ENCODE peak calls at places on chromosomes 3 and 15, in four cellular contexts. I is NB4, R is HFFc6, G is breast epithelium. V is an unnamed sample.

GRCh38 chr3:23991236-23992050 is 46.4 kb downstream of the NR1D2 start:
- DNase-seq in R (no peak), I (peak; percentile 25), G (no peak), V (no peak)

GRCh38 chr15:29455530-29455929 is 185.9 kb upstream of the NSMCE3 start:
- DNase-seq in G (no peak), I (no peak), R (no peak), V (no peak)

GRCh38 chr15:76968310-76968709 is 26.6 kb upstream of the PSTPIP1 start:
- DNase-seq in R (peak; percentile 10), G (no peak), I (no peak), V (no peak)

GRCh38 chr3:107621465-107621864 is 98.7 kb downstream of the BBX start:
- DNase-seq in G (no peak), I (no peak), R (no peak), V (no peak)

GRCh38 chr3:38738630-38739395 is 77.2 kb downstream of the SCN10A start:
- DNase-seq in R (peak; percentile 35), G (no peak), I (peak; percentile 53), V (no peak)

GRCh38 chr15:99058421-99058870 is 46.4 kb upstream of the SYNM start:
- DNase-seq in R (no peak), I (peak; percentile 30), G (peak; percentile 33), V (no peak)

GRCh38 chr3:124881976-124882697 is 5.0 kb downstream of the ITGB5 start:
- DNase-seq in I (no peak), G (no peak), R (peak; percentile 42), V (no peak)

GRCh38 chr3:172341482-172342059 is 106.7 kb downstream of the GHSR start:
- DNase-seq in R (peak; percentile 71), I (peak; percentile 69), G (no peak), V (no peak)

GRCh38 chr3:14415501-14415900 is 13.1 kb downstream of the SLC6A6 start:
- DNase-seq in I (no peak), R (peak; percentile 83), G (no peak), V (no peak)

GRCh38 chr3:94159062-94159726 is 96.3 kb downstream of the NSUN3 start:
- DNase-seq in R (peak; percentile 19), G (no peak), I (peak; percentile 65), V (no peak)

GRCh38 chr3:33881181-33882064 is 83.0 kb downstream of the PDCD6IP start:
- DNase-seq in I (no peak), R (no peak), G (no peak), V (no peak)

GRCh38 chr3:160106905-160107861 is 118.0 kb upstream of the C3orf80 start:
- DNase-seq in G (no peak), R (no peak), I (peak; percentile 66), V (no peak)

GRCh38 chr3:49199244-49199899 is 28.0 kb downstream of the KLHDC8B start:
- DNase-seq in G (peak; percentile 77), R (no peak), I (no peak), V (peak; percentile 87)

GRCh38 chr3:78035020-78035660 is 995.2 kb downstream of the ROBO2 start:
- DNase-seq in I (no peak), R (no peak), G (no peak), V (no peak)

GRCh38 chr3:54424283-54424682 is 301.9 kb downstream of the CACNA2D3 start:
- DNase-seq in R (no peak), I (no peak), G (no peak), V (no peak)

GRCh38 chr15:38247336-38247735 is 5.3 kb upstream of the SPRED1 start:
- DNase-seq in R (no peak), I (no peak), G (no peak), V (no peak)

GRCh38 chr15:95875141-95875643 is 455.3 kb upstream of the NR2F2 start:
- DNase-seq in I (no peak), R (peak; percentile 92), G (peak; percentile 55), V (no peak)

GRCh38 chr15:63583027-63583426 is 14.2 kb upstream of the FBXL22 start:
- DNase-seq in R (peak; percentile 93), G (no peak), I (no peak), V (no peak)

GRCh38 chr15:38878026-38878425 is 313.4 kb upstream of the RASGRP1 start:
- DNase-seq in I (no peak), R (no peak), G (no peak), V (no peak)

GRCh38 chr3:151219056-151219455 is 16.0 kb upstream of the GPR171 start:
- DNase-seq in G (no peak), R (peak; percentile 87), I (no peak), V (no peak)

GRCh38 chr3:156456771-156457224 is 98.1 kb downstream of the SSR3 start:
- DNase-seq in I (no peak), G (peak; percentile 67), R (no peak), V (no peak)

GRCh38 chr3:52277972-52278509 is 408 bp downstream of the WDR82 start:
- DNase-seq in I (peak; percentile 68), G (peak; percentile 36), R (no peak), V (no peak)
- TF ChIP-seq CTCF in I (no peak), G (peak; percentile 52), R (no peak), V (no peak)

GRCh38 chr3:179826247-179826637 is 173.4 kb downstream of the USP13 start:
- DNase-seq in I (no peak), G (no peak), R (no peak), V (no peak)

GRCh38 chr3:179828738-179829137 is 175.9 kb downstream of the USP13 start:
- DNase-seq in G (no peak), I (no peak), R (no peak), V (no peak)

GRCh38 chr3:179829391-179829790 is 176.6 kb downstream of the USP13 start:
- DNase-seq in R (no peak), G (no peak), I (no peak), V (no peak)

GRCh38 chr3:179825527-179826246 is 172.8 kb downstream of the USP13 start:
- DNase-seq in I (no peak), R (no peak), G (no peak), V (no peak)
- TF ChIP-seq CTCF in I (no peak), R (no peak), G (no peak), V (no peak)

DNA sequence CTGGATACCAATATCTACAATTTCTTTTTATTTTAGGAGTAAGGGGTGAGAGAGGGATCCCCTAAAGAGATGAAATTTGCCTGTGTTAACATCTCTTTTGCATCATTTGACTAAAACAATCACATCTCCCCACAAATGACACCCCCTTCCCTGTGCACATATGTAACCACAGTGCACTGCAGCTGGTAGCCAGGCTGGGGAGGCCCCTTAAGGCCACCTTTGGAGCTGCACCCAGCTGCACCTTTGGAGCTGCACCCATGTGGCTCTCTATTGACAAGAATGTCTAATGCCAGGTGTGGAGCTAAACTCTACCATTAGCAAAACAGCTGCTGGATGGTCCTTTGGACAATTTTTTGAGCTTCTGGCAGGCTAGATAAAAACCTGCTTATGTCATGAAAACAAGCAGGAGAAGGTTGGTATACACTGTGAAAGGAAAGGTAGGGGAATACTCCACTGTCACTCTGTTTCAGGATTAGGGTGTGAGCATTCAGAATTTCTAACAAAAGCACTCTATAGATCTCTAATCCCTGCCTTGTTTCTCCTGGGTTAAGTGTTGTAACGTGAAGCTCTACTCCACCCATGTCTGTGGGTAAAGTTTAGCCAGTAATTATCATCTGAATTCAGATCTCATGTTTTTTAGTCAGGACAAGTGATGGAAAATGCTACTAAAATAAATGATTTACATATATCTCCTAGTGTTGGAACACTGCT is 52.1 kb downstream of the TFG start:
- DNase-seq in I (peak; percentile 3), R (no peak), G (no peak), V (no peak)
- TF ChIP-seq CTCF in I (no peak), R (peak; percentile 36), G (no peak), V (no peak)

GRCh38 chr3:47423548-47424145 is 42.8 kb downstream of the PTPN23 start:
- DNase-seq in R (no peak), I (no peak), G (no peak), V (no peak)

GRCh38 chr3:47420511-47421484 is 40.0 kb downstream of the PTPN23 start:
- DNase-seq in G (peak; percentile 84), I (peak; percentile 90), R (peak; percentile 86), V (peak; percentile 87)

GRCh38 chr3:47420044-47420430 is 39.2 kb downstream of the PTPN23 start:
- DNase-seq in G (no peak), R (no peak), I (no peak), V (no peak)

GRCh38 chr3:47422743-47423142 is 41.9 kb downstream of the PTPN23 start:
- DNase-seq in G (no peak), R (no peak), I (no peak), V (no peak)

DNA sequence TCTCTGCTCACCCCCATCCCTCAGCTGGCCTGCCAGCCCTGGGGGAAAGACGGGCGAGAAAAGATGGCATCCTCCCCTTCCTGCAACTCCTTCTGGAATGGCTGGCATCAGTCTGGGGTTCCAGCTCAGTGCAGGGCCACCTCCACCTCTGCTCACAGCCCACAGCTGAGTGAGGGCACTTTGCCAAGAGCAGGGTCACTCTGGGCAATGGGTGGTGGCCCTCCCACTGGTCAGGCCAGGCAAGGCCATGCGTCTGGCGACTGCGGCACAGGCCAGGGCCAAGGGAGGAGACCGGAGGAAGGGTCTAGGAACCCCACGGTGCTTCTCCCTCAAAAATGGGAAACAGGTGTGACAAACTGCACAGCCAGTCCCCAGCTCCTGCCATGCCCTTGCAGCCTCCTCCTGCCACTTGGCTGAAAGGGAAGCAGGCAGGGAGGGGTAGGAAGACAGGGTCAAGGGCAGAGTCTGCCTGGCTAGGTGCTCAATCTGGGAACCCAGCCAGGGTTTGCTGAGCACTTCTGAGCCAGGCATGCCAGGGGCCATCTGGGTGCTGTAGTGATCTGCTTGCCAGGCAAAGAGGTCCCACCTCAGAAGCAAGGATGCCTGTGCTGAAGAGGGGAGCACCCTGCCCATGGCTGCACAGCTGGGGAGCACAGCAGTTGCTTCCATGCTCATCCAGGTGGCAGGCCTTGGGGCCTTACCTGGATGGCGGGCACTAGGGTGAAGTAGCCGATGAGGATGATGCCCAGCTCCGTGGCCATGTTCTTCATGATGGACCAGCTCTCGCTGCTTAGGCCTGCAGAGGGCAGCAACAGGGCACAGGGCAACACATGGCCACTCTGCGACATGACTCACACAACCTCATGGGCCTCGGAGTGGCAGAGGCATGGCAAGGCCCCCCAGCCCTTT is 41.2 kb downstream of the PTPN23 start:
- DNase-seq in G (no peak), I (peak; percentile 61), R (peak; percentile 31), V (no peak)
- TF ChIP-seq CTCF in G (no peak), I (peak; percentile 33), R (peak; percentile 66), V (no peak)

DNA sequence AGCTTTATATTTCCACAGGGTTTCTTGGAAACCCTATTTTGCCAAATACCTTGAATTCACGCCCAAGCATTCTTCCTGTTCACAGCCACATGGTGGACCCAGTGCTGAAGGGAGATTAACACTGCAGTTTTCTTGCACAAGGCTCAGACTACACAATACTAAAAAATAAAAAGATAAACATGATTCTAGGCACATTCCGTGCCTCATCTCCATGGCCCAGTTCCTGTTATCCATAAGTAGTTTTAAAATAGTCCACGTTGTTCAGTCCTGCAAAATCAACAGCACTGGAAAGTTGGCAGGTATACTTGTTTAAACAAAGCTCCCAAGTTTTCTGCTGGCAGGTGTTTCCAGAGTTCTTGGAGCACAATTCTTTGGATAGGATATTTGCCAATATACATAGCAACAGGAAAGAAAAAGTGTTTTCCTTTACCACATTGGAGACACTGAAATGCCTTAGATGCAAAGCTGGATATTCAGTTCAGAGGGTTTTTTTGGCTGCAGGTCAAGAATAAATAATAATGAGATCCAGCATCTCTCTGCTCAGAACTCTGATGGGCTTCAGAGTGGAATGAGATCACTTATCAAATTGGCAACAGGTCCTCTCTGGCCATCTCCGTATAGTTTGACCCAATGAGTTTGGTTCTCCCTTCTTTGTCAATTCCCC is 88.1 kb upstream of the TGFBR2 start:
- DNase-seq in I (no peak), G (peak; percentile 76), R (no peak), V (no peak)
- TF ChIP-seq CTCF in I (no peak), G (peak; percentile 18), R (no peak), V (no peak)

GRCh38 chr3:19816631-19817030 is 117.4 kb downstream of the EFHB start:
- DNase-seq in R (no peak), G (no peak), I (peak; percentile 59), V (no peak)
- TF ChIP-seq CTCF in R (no peak), G (no peak), I (no peak), V (no peak)

GRCh38 chr3:147903037-147903436 is 493.9 kb downstream of the ZIC1 start:
- DNase-seq in R (no peak), G (no peak), I (no peak), V (no peak)
- TF ChIP-seq CTCF in R (no peak), G (no peak), I (no peak), V (no peak)

V was measured in omental fat pad.